ENCODE peak calls at places on chromosomes 2 and 18, in ten cellular contexts. One of them, this sample, is unnamed.
A peak's percentile ranks its signal among the peaks of the same experiment; 100 is the strongest.

GRCh38 chr18:66495844-66496243 is 108.0 kb downstream of the CDH19 start:
- DNase-seq in A673: peak; percentile 76
- DNase-seq in lower lobe of right lung: peak; percentile 57
- DNase-seq in tibial nerve: no peak
- DNase-seq in IMR-90: no peak
- DNase-seq in HFF-Myc: no peak
- DNase-seq in PC-9: peak; percentile 50
- DNase-seq in astrocyte of the cerebellum: peak; percentile 4
- DNase-seq in astrocyte: peak; percentile 6
- DNase-seq in psoas muscle: peak; percentile 51
- DNase-seq in this sample: no peak

GRCh38 chr18:42351455-42351854 is 396.4 kb downstream of the PIK3C3 start:
- DNase-seq in A673: no peak
- DNase-seq in lower lobe of right lung: no peak
- DNase-seq in tibial nerve: no peak
- DNase-seq in IMR-90: no peak
- DNase-seq in HFF-Myc: no peak
- DNase-seq in PC-9: no peak
- DNase-seq in astrocyte of the cerebellum: no peak
- DNase-seq in astrocyte: no peak
- DNase-seq in psoas muscle: no peak
- DNase-seq in this sample: no peak

GRCh38 chr2:200156140-200156858 is 150.2 kb upstream of the SPATS2L start:
- DNase-seq in A673: peak; percentile 55
- DNase-seq in lower lobe of right lung: no peak
- DNase-seq in tibial nerve: no peak
- DNase-seq in IMR-90: peak; percentile 93
- DNase-seq in HFF-Myc: no peak
- DNase-seq in PC-9: peak; percentile 65
- DNase-seq in astrocyte of the cerebellum: peak; percentile 68
- DNase-seq in astrocyte: peak; percentile 78
- DNase-seq in psoas muscle: peak; percentile 56
- DNase-seq in this sample: peak; percentile 55

GRCh38 chr2:71500426-71501079 is 47.2 kb downstream of the DYSF start:
- DNase-seq in A673: no peak
- DNase-seq in lower lobe of right lung: no peak
- DNase-seq in tibial nerve: no peak
- DNase-seq in IMR-90: no peak
- DNase-seq in HFF-Myc: no peak
- DNase-seq in PC-9: no peak
- DNase-seq in astrocyte of the cerebellum: no peak
- DNase-seq in astrocyte: no peak
- DNase-seq in psoas muscle: no peak
- DNase-seq in this sample: no peak

GRCh38 chr2:205377324-205377723 is 305.0 kb upstream of the NRP2 start:
- DNase-seq in A673: no peak
- DNase-seq in lower lobe of right lung: no peak
- DNase-seq in tibial nerve: no peak
- DNase-seq in IMR-90: no peak
- DNase-seq in HFF-Myc: no peak
- DNase-seq in PC-9: no peak
- DNase-seq in astrocyte of the cerebellum: no peak
- DNase-seq in astrocyte: no peak
- DNase-seq in psoas muscle: no peak
- DNase-seq in this sample: no peak

GRCh38 chr2:118051956-118052355 is 36.3 kb upstream of the INSIG2 start:
- DNase-seq in A673: no peak
- DNase-seq in lower lobe of right lung: no peak
- DNase-seq in tibial nerve: no peak
- DNase-seq in IMR-90: no peak
- DNase-seq in HFF-Myc: no peak
- DNase-seq in PC-9: no peak
- DNase-seq in astrocyte of the cerebellum: no peak
- DNase-seq in astrocyte: no peak
- DNase-seq in psoas muscle: no peak
- DNase-seq in this sample: no peak

GRCh38 chr2:28407976-28408690 is 15.5 kb downstream of the FOSL2 start:
- DNase-seq in A673: no peak
- DNase-seq in lower lobe of right lung: no peak
- DNase-seq in tibial nerve: no peak
- DNase-seq in IMR-90: no peak
- DNase-seq in HFF-Myc: no peak
- DNase-seq in PC-9: no peak
- DNase-seq in astrocyte of the cerebellum: no peak
- DNase-seq in astrocyte: no peak
- DNase-seq in psoas muscle: peak; percentile 49
- DNase-seq in this sample: no peak

GRCh38 chr18:27731211-27731610 is 445.7 kb downstream of the CDH2 start:
- DNase-seq in A673: no peak
- DNase-seq in lower lobe of right lung: no peak
- DNase-seq in tibial nerve: no peak
- DNase-seq in IMR-90: no peak
- DNase-seq in HFF-Myc: no peak
- DNase-seq in PC-9: no peak
- DNase-seq in astrocyte of the cerebellum: no peak
- DNase-seq in astrocyte: no peak
- DNase-seq in psoas muscle: no peak
- DNase-seq in this sample: no peak

GRCh38 chr2:195533771-195534642 is 123.0 kb upstream of the SLC39A10 start:
- DNase-seq in A673: peak; percentile 52
- DNase-seq in lower lobe of right lung: no peak
- DNase-seq in tibial nerve: peak; percentile 18
- DNase-seq in IMR-90: peak; percentile 94
- DNase-seq in HFF-Myc: peak; percentile 36
- DNase-seq in PC-9: peak; percentile 47
- DNase-seq in astrocyte of the cerebellum: peak; percentile 83
- DNase-seq in astrocyte: peak; percentile 95
- DNase-seq in psoas muscle: peak; percentile 58
- DNase-seq in this sample: peak; percentile 50

GRCh38 chr2:126952216-126952615 is 53.5 kb downstream of the TEX51 start:
- DNase-seq in A673: no peak
- DNase-seq in lower lobe of right lung: no peak
- DNase-seq in tibial nerve: no peak
- DNase-seq in IMR-90: no peak
- DNase-seq in HFF-Myc: no peak
- DNase-seq in PC-9: no peak
- DNase-seq in astrocyte of the cerebellum: no peak
- DNase-seq in astrocyte: no peak
- DNase-seq in psoas muscle: no peak
- DNase-seq in this sample: no peak

GRCh38 chr2:152518656-152519580 is 183.9 kb downstream of the FMNL2 start:
- DNase-seq in A673: no peak
- DNase-seq in lower lobe of right lung: no peak
- DNase-seq in tibial nerve: no peak
- DNase-seq in IMR-90: no peak
- DNase-seq in HFF-Myc: no peak
- DNase-seq in PC-9: no peak
- DNase-seq in astrocyte of the cerebellum: no peak
- DNase-seq in astrocyte: no peak
- DNase-seq in psoas muscle: no peak
- DNase-seq in this sample: no peak

GRCh38 chr2:215003001-215003400 is 135.4 kb downstream of the ABCA12 start:
- DNase-seq in A673: peak; percentile 5
- DNase-seq in lower lobe of right lung: no peak
- DNase-seq in tibial nerve: no peak
- DNase-seq in IMR-90: peak; percentile 1
- DNase-seq in HFF-Myc: no peak
- DNase-seq in PC-9: no peak
- DNase-seq in astrocyte of the cerebellum: peak; percentile 2
- DNase-seq in astrocyte: peak; percentile 21
- DNase-seq in psoas muscle: no peak
- DNase-seq in this sample: no peak

GRCh38 chr2:154570501-154570900 is 128.0 kb upstream of the KCNJ3 start:
- DNase-seq in A673: no peak
- DNase-seq in lower lobe of right lung: no peak
- DNase-seq in tibial nerve: no peak
- DNase-seq in IMR-90: no peak
- DNase-seq in HFF-Myc: no peak
- DNase-seq in PC-9: no peak
- DNase-seq in astrocyte of the cerebellum: no peak
- DNase-seq in astrocyte: no peak
- DNase-seq in psoas muscle: no peak
- DNase-seq in this sample: no peak

GRCh38 chr18:36977121-36977520 is 148.2 kb downstream of the KIAA1328 start:
- DNase-seq in A673: no peak
- DNase-seq in lower lobe of right lung: no peak
- DNase-seq in tibial nerve: no peak
- DNase-seq in IMR-90: no peak
- DNase-seq in HFF-Myc: no peak
- DNase-seq in PC-9: no peak
- DNase-seq in astrocyte of the cerebellum: no peak
- DNase-seq in astrocyte: no peak
- DNase-seq in psoas muscle: no peak
- DNase-seq in this sample: no peak

GRCh38 chr2:42638080-42638784 is 69.8 kb downstream of the MTA3 start:
- DNase-seq in A673: no peak
- DNase-seq in lower lobe of right lung: no peak
- DNase-seq in tibial nerve: no peak
- DNase-seq in IMR-90: no peak
- DNase-seq in HFF-Myc: no peak
- DNase-seq in PC-9: no peak
- DNase-seq in astrocyte of the cerebellum: no peak
- DNase-seq in astrocyte: no peak
- DNase-seq in psoas muscle: no peak
- DNase-seq in this sample: no peak

GRCh38 chr2:102070058-102070642 is 72.4 kb upstream of the IL1R1 start:
- DNase-seq in A673: no peak
- DNase-seq in lower lobe of right lung: peak; percentile 93
- DNase-seq in tibial nerve: peak; percentile 61
- DNase-seq in IMR-90: peak; percentile 80
- DNase-seq in HFF-Myc: no peak
- DNase-seq in PC-9: no peak
- DNase-seq in astrocyte of the cerebellum: no peak
- DNase-seq in astrocyte: peak; percentile 55
- DNase-seq in psoas muscle: peak; percentile 96
- DNase-seq in this sample: no peak

GRCh38 chr2:219506802-219507554 is 7.3 kb upstream of the ASIC4 start:
- DNase-seq in A673: peak; percentile 77
- DNase-seq in lower lobe of right lung: no peak
- DNase-seq in tibial nerve: no peak
- DNase-seq in IMR-90: no peak
- DNase-seq in HFF-Myc: no peak
- DNase-seq in PC-9: no peak
- DNase-seq in astrocyte of the cerebellum: no peak
- DNase-seq in astrocyte: no peak
- DNase-seq in psoas muscle: no peak
- DNase-seq in this sample: no peak
- H3K4me3 ChIP-seq in A673: no peak overlapping the region
- H3K4me3 ChIP-seq in lower lobe of right lung: no peak overlapping the region
- H3K4me3 ChIP-seq in tibial nerve: no peak overlapping the region
- H3K4me3 ChIP-seq in IMR-90: no peak overlapping the region
- H3K4me3 ChIP-seq in HFF-Myc: no peak overlapping the region
- H3K4me3 ChIP-seq in PC-9: no peak overlapping the region
- H3K4me3 ChIP-seq in astrocyte of the cerebellum: no peak overlapping the region
- H3K4me3 ChIP-seq in astrocyte: no peak overlapping the region
- H3K4me3 ChIP-seq in psoas muscle: no peak overlapping the region
- H3K4me3 ChIP-seq in this sample: no peak overlapping the region

GRCh38 chr2:53028746-53029423 is 738.7 kb upstream of the CHAC2 start:
- DNase-seq in A673: no peak
- DNase-seq in lower lobe of right lung: no peak
- DNase-seq in tibial nerve: no peak
- DNase-seq in IMR-90: no peak
- DNase-seq in HFF-Myc: no peak
- DNase-seq in PC-9: no peak
- DNase-seq in astrocyte of the cerebellum: no peak
- DNase-seq in astrocyte: no peak
- DNase-seq in psoas muscle: no peak
- DNase-seq in this sample: no peak
- TF ChIP-seq CTCF in A673: no peak
- TF ChIP-seq CTCF in lower lobe of right lung: no peak
- TF ChIP-seq CTCF in tibial nerve: no peak
- TF ChIP-seq CTCF in IMR-90: no peak
- TF ChIP-seq CTCF in HFF-Myc: no peak
- TF ChIP-seq CTCF in PC-9: no peak
- TF ChIP-seq CTCF in astrocyte of the cerebellum: no peak
- TF ChIP-seq CTCF in astrocyte: no peak
- TF ChIP-seq CTCF in psoas muscle: no peak
- TF ChIP-seq CTCF in this sample: no peak

GRCh38 chr18:75916641-75916982 is 489.1 kb upstream of the SMIM21 start:
- DNase-seq in A673: no peak
- DNase-seq in lower lobe of right lung: no peak
- DNase-seq in tibial nerve: no peak
- DNase-seq in IMR-90: no peak
- DNase-seq in HFF-Myc: no peak
- DNase-seq in PC-9: no peak
- DNase-seq in astrocyte of the cerebellum: no peak
- DNase-seq in astrocyte: no peak
- DNase-seq in psoas muscle: no peak
- DNase-seq in this sample: no peak

GRCh38 chr18:75915941-75916640 is 488.6 kb upstream of the SMIM21 start:
- DNase-seq in A673: peak; percentile 14
- DNase-seq in lower lobe of right lung: no peak
- DNase-seq in tibial nerve: no peak
- DNase-seq in IMR-90: no peak
- DNase-seq in HFF-Myc: no peak
- DNase-seq in PC-9: no peak
- DNase-seq in astrocyte of the cerebellum: no peak
- DNase-seq in astrocyte: peak; percentile 33
- DNase-seq in psoas muscle: no peak
- DNase-seq in this sample: no peak
- H3K4me3 ChIP-seq in A673: no peak overlapping the region
- H3K4me3 ChIP-seq in lower lobe of right lung: peak overlapping the region; percentile 46
- H3K4me3 ChIP-seq in tibial nerve: peak overlapping the region; percentile 22
- H3K4me3 ChIP-seq in IMR-90: no peak overlapping the region
- H3K4me3 ChIP-seq in HFF-Myc: peak overlapping the region; percentile 3
- H3K4me3 ChIP-seq in PC-9: no peak overlapping the region
- H3K4me3 ChIP-seq in astrocyte of the cerebellum: peak overlapping the region; percentile 49
- H3K4me3 ChIP-seq in astrocyte: peak overlapping the region; percentile 54
- H3K4me3 ChIP-seq in psoas muscle: peak overlapping the region; percentile 60
- H3K4me3 ChIP-seq in this sample: peak overlapping the region; percentile 9

GRCh38 chr2:220152281-220152680 is 524.9 kb downstream of the SLC4A3 start:
- DNase-seq in A673: no peak
- DNase-seq in lower lobe of right lung: no peak
- DNase-seq in tibial nerve: no peak
- DNase-seq in IMR-90: no peak
- DNase-seq in HFF-Myc: no peak
- DNase-seq in PC-9: no peak
- DNase-seq in astrocyte of the cerebellum: no peak
- DNase-seq in astrocyte: no peak
- DNase-seq in psoas muscle: no peak
- DNase-seq in this sample: no peak

GRCh38 chr2:220159738-220160137 is 532.3 kb downstream of the SLC4A3 start:
- DNase-seq in A673: no peak
- DNase-seq in lower lobe of right lung: no peak
- DNase-seq in tibial nerve: no peak
- DNase-seq in IMR-90: no peak
- DNase-seq in HFF-Myc: no peak
- DNase-seq in PC-9: no peak
- DNase-seq in astrocyte of the cerebellum: no peak
- DNase-seq in astrocyte: no peak
- DNase-seq in psoas muscle: no peak
- DNase-seq in this sample: no peak

GRCh38 chr2:220157312-220157711 is 529.9 kb downstream of the SLC4A3 start:
- DNase-seq in A673: no peak
- DNase-seq in lower lobe of right lung: no peak
- DNase-seq in tibial nerve: no peak
- DNase-seq in IMR-90: no peak
- DNase-seq in HFF-Myc: no peak
- DNase-seq in PC-9: no peak
- DNase-seq in astrocyte of the cerebellum: no peak
- DNase-seq in astrocyte: no peak
- DNase-seq in psoas muscle: no peak
- DNase-seq in this sample: no peak

GRCh38 chr2:220148849-220149248 is 521.4 kb downstream of the SLC4A3 start:
- DNase-seq in A673: no peak
- DNase-seq in lower lobe of right lung: no peak
- DNase-seq in tibial nerve: no peak
- DNase-seq in IMR-90: no peak
- DNase-seq in HFF-Myc: no peak
- DNase-seq in PC-9: no peak
- DNase-seq in astrocyte of the cerebellum: no peak
- DNase-seq in astrocyte: peak; percentile 33
- DNase-seq in psoas muscle: no peak
- DNase-seq in this sample: no peak

GRCh38 chr2:220154243-220154642 is 526.8 kb downstream of the SLC4A3 start:
- DNase-seq in A673: peak; percentile 9
- DNase-seq in lower lobe of right lung: no peak
- DNase-seq in tibial nerve: no peak
- DNase-seq in IMR-90: no peak
- DNase-seq in HFF-Myc: no peak
- DNase-seq in PC-9: no peak
- DNase-seq in astrocyte of the cerebellum: no peak
- DNase-seq in astrocyte: no peak
- DNase-seq in psoas muscle: no peak
- DNase-seq in this sample: no peak
- TF ChIP-seq CTCF in A673: peak; percentile 61
- TF ChIP-seq CTCF in lower lobe of right lung: no peak
- TF ChIP-seq CTCF in tibial nerve: no peak
- TF ChIP-seq CTCF in IMR-90: peak; percentile 7
- TF ChIP-seq CTCF in HFF-Myc: peak; percentile 12
- TF ChIP-seq CTCF in PC-9: no peak
- TF ChIP-seq CTCF in astrocyte of the cerebellum: peak; percentile 17
- TF ChIP-seq CTCF in astrocyte: peak; percentile 6
- TF ChIP-seq CTCF in psoas muscle: no peak
- TF ChIP-seq CTCF in this sample: peak; percentile 17